ENCODE peak calls at places on chromosomes 6 and 20, in seven cellular contexts. P is cardiac muscle cell; K is psoas muscle; C is stimulated activated CD4-positive, alpha-beta T cell treated with anti-CD3 and anti-CD28 coated beads, Interleukin-4, amount 100 ng/mL, for 4 hours; W is neural crest cell; X is HEK293T; L is A549. Y is an unnamed sample.

GRCh38 chr6:105835373-105835772 is 250.8 kb upstream of the PRDM1 start:
- DNase-seq in L (peak), P (no peak), C (no peak), W (peak), X (peak), K (no peak), Y (no peak)

GRCh38 chr20:5393218-5393870 is 76.6 kb upstream of the PROKR2 start:
- DNase-seq in X (no peak), L (no peak), C (no peak), K (no peak), W (no peak), P (no peak), Y (no peak)

GRCh38 chr20:32007787-32008616 is 2.2 kb upstream of the CCM2L start:
- DNase-seq in L (no peak), K (peak), W (no peak), X (no peak), C (no peak), P (peak), Y (no peak)

GRCh38 chr6:4614637-4615036 is 161.6 kb upstream of the CDYL start:
- DNase-seq in X (no peak), P (no peak), W (no peak), C (no peak), K (no peak), L (no peak), Y (no peak)

GRCh38 chr20:54624701-54625472 is 149.5 kb downstream of the DOK5 start:
- DNase-seq in P (peak), L (no peak), K (no peak), C (no peak), W (no peak), X (no peak), Y (no peak)

GRCh38 chr6:47478233-47479155 is 905 bp downstream of the CD2AP start:
- DNase-seq in K (no peak), X (no peak), L (peak), W (no peak), C (no peak), P (peak), Y (peak)

GRCh38 chr20:58584881-58585752 is 66.0 kb upstream of the STX16 start:
- DNase-seq in W (no peak), K (no peak), L (no peak), X (no peak), C (no peak), P (peak), Y (no peak)

GRCh38 chr6:134402372-134402984 is 84.6 kb upstream of the SGK1 start:
- DNase-seq in K (no peak), L (no peak), X (no peak), P (no peak), C (peak), W (no peak), Y (no peak)

GRCh38 chr6:20700375-20700774 is 166.1 kb downstream of the CDKAL1 start:
- DNase-seq in C (no peak), K (no peak), W (no peak), P (no peak), X (no peak), L (no peak), Y (no peak)

GRCh38 chr20:63538204-63539091 is 1.3 kb upstream of the PTK6 start:
- DNase-seq in W (no peak), X (no peak), C (peak), L (no peak), P (no peak), K (no peak), Y (peak)

GRCh38 chr20:1130849-1131248 is 12.4 kb downstream of the PSMF1 start:
- DNase-seq in K (peak), X (no peak), W (no peak), C (no peak), L (no peak), P (no peak), Y (peak)

GRCh38 chr6:151096255-151096612 is 143.5 kb upstream of the AKAP12 start:
- DNase-seq in L (no peak), X (no peak), P (peak), K (no peak), C (no peak), W (no peak), Y (no peak)

GRCh38 chr20:9401381-9401780 is 113.0 kb upstream of the LAMP5 start:
- DNase-seq in P (no peak), K (no peak), C (no peak), L (no peak), X (no peak), W (no peak), Y (no peak)

GRCh38 chr6:32432050-32432450 is 7.6 kb upstream of the HLA-DRA start:
- DNase-seq in W (no peak), X (no peak), L (peak), P (peak), K (no peak), C (no peak), Y (no peak)

GRCh38 chr20:52060794-52061714 is 130.5 kb downstream of the ZFP64 start:
- DNase-seq in X (peak), P (peak), C (no peak), K (no peak), W (no peak), L (peak), Y (peak)

GRCh38 chr20:25061103-25061799 is 3.3 kb upstream of the ACSS1 start:
- DNase-seq in L (no peak), K (no peak), X (no peak), P (no peak), W (no peak), C (no peak), Y (no peak)

GRCh38 chr6:160355001-160355400 is 6.8 kb downstream of the SLC22A3 start:
- DNase-seq in K (no peak), L (peak), C (no peak), X (no peak), W (no peak), P (peak), Y (no peak)

GRCh38 chr6:14770572-14770971 is 475.3 kb upstream of the JARID2 start:
- DNase-seq in X (no peak), W (no peak), L (peak), K (no peak), P (peak), C (no peak), Y (no peak)

GRCh38 chr6:157741321-157741720 is 81.7 kb upstream of the SNX9 start:
- DNase-seq in C (no peak), K (no peak), X (no peak), P (no peak), W (no peak), L (no peak), Y (no peak)

GRCh38 chr6:6368040-6368683 is 47.7 kb upstream of the F13A1 start:
- DNase-seq in P (no peak), C (no peak), K (no peak), W (no peak), L (no peak), X (no peak), Y (no peak)

GRCh38 chr6:7727951-7728854 is 2.3 kb downstream of the BMP6 start:
- DNase-seq in W (peak), X (peak), L (peak), C (peak), K (no peak), P (peak), Y (no peak)

GRCh38 chr20:61738601-61739069 is 327.0 kb downstream of the TAF4 start:
- DNase-seq in P (no peak), L (no peak), K (no peak), W (no peak), X (no peak), C (no peak), Y (no peak)

GRCh38 chr20:17680128-17680835 is 1.8 kb downstream of the RRBP1 start:
- DNase-seq in X (peak), L (peak), K (peak), W (peak), P (peak), C (no peak), Y (peak)

GRCh38 chr6:76702187-76702586 is 629.7 kb upstream of the IMPG1 start:
- DNase-seq in K (no peak), L (peak), P (peak), X (no peak), W (no peak), C (no peak), Y (no peak)

GRCh38 chr20:54123587-54124180 is 50.1 kb downstream of the CYP24A1 start:
- DNase-seq in K (no peak), P (peak), X (no peak), L (peak), C (no peak), W (no peak), Y (peak)

GRCh38 chr6:20693466-20694063 is 159.3 kb downstream of the CDKAL1 start:
- DNase-seq in X (no peak), W (no peak), P (peak), L (no peak), K (no peak), C (no peak), Y (no peak)

GRCh38 chr20:1533059-1533458 is 24.4 kb downstream of the SIRPD start:
- DNase-seq in X (no peak), K (no peak), L (peak), C (no peak), W (no peak), P (no peak), Y (no peak)

GRCh38 chr6:158797331-158798202 is 21.6 kb downstream of the EZR start:
- DNase-seq in K (no peak), X (no peak), L (no peak), P (peak), W (no peak), C (no peak), Y (no peak)

GRCh38 chr20:33828912-33829560 is 17.9 kb downstream of the CHMP4B start:
- DNase-seq in W (no peak), P (no peak), X (no peak), K (no peak), L (no peak), C (no peak), Y (no peak)

GRCh38 chr20:31653573-31653972 is 15.9 kb downstream of the COX4I2 start:
- DNase-seq in W (no peak), P (no peak), K (no peak), C (no peak), X (no peak), L (no peak), Y (no peak)

GRCh38 chr20:37385176-37385575 is 39.2 kb downstream of the SRC start:
- DNase-seq in P (no peak), X (no peak), C (no peak), W (no peak), L (no peak), K (no peak), Y (peak)

GRCh38 chr20:52340036-52340634 is 148.6 kb upstream of the ZFP64 start:
- DNase-seq in X (peak), C (no peak), P (peak), W (no peak), K (no peak), L (peak), Y (no peak)

GRCh38 chr6:2865270-2866182 is 23.9 kb upstream of the SERPINB1 start:
- DNase-seq in K (no peak), L (no peak), P (peak), X (no peak), W (no peak), C (no peak), Y (no peak)

GRCh38 chr20:46767127-46767761 is 57.8 kb downstream of the SLC2A10 start:
- DNase-seq in W (peak), L (peak), P (peak), K (no peak), X (peak), C (no peak), Y (peak)

GRCh38 chr20:10611357-10611756 is 62.4 kb downstream of the JAG1 start:
- DNase-seq in X (peak), W (no peak), P (peak), L (peak), K (peak), C (no peak), Y (peak)

GRCh38 chr6:16135078-16135477 is 6.2 kb downstream of the MYLIP start:
- DNase-seq in C (no peak), K (no peak), X (no peak), P (no peak), L (no peak), W (no peak), Y (no peak)

GRCh38 chr6:134374486-134374885 is 56.6 kb upstream of the SGK1 start:
- DNase-seq in P (no peak), W (no peak), X (no peak), L (no peak), C (no peak), K (no peak), Y (no peak)

GRCh38 chr6:85401186-85402062 is 48.5 kb upstream of the NT5E start:
- DNase-seq in X (no peak), L (no peak), K (no peak), P (no peak), W (no peak), C (no peak), Y (no peak)

GRCh38 chr6:152146385-152146784 is 338.9 kb downstream of the ESR1 start:
- DNase-seq in W (no peak), P (peak), K (no peak), L (no peak), C (no peak), X (no peak), Y (no peak)

GRCh38 chr6:149445573-149445972 is 39.2 kb downstream of the ZC3H12D start:
- DNase-seq in K (no peak), X (no peak), P (no peak), W (no peak), C (no peak), L (no peak), Y (no peak)